ENCODE peak calls at places on chromosomes 4 and X, in six cellular contexts. F is ovary, Y is cardiac muscle cell, I is kidney, D is nephron progenitor cell, O is coronary artery. Q is an unnamed sample.

GRCh38 chr4:150402968-150403367 is 179.0 kb upstream of the MAB21L2 start:
- DNase-seq in F (peak), Y (no peak), I (peak), D (no peak), O (no peak), Q (peak)

GRCh38 chrX:106608016-106608415 is 3.8 kb upstream of the RADX start:
- DNase-seq in F (no peak), Y (no peak), I (no peak), D (no peak), O (no peak), Q (no peak)

GRCh38 chrX:63930140-63930539 is 145.1 kb upstream of the ARHGEF9 start:
- DNase-seq in F (no peak), Y (no peak), I (no peak), D (peak), O (no peak), Q (no peak)

GRCh38 chr4:128130621-128131020 is 69.5 kb downstream of the LARP1B start:
- DNase-seq in F (no peak), Y (no peak), I (no peak), D (no peak), O (no peak), Q (no peak)

GRCh38 chr4:69093681-69094080 is 2.6 kb upstream of the UGT2B7 start:
- DNase-seq in F (no peak), Y (no peak), I (no peak), D (no peak), O (no peak), Q (no peak)

GRCh38 chrX:54439967-54440871 is at the start of gene TSR2:
- DNase-seq in F (peak), Y (peak), I (peak), D (peak), O (peak), Q (peak)

GRCh38 chr4:183175631-183176232 is 76.7 kb downstream of the WWC2 start:
- DNase-seq in F (no peak), Y (peak), I (no peak), D (no peak), O (no peak), Q (no peak)

GRCh38 chr4:165779950-165780670 is 92.9 kb upstream of the TLL1 start:
- DNase-seq in F (no peak), Y (peak), I (no peak), D (no peak), O (no peak), Q (no peak)

GRCh38 chr4:2792711-2793577 is at the start of gene SH3BP2:
- DNase-seq in F (peak), Y (peak), I (peak), D (peak), O (peak), Q (peak)

GRCh38 chr4:151921811-151922210 is 161.0 kb upstream of the GATB start:
- DNase-seq in F (no peak), Y (no peak), I (no peak), D (no peak), O (no peak), Q (no peak)

GRCh38 chr4:105990933-105991332 is 95.7 kb downstream of the NPNT start:
- DNase-seq in F (no peak), Y (peak), I (peak), D (no peak), O (peak), Q (no peak)

GRCh38 chr4:102761478-102761790 is 666 bp upstream of the MANBA start:
- DNase-seq in F (peak), Y (peak), I (no peak), D (no peak), O (no peak), Q (no peak)

GRCh38 chrX:135893294-135893817 is at the start of the genes CT45A10 and SAGE1:
- DNase-seq in F (no peak), Y (no peak), I (peak), D (no peak), O (no peak), Q (no peak)

GRCh38 chrX:118872102-118872566 is 48.5 kb downstream of the ZCCHC12 start:
- DNase-seq in F (no peak), Y (no peak), I (no peak), D (no peak), O (no peak), Q (no peak)

GRCh38 chr4:171265190-171265818 is 547.9 kb upstream of the GALNTL6 start:
- DNase-seq in F (no peak), Y (no peak), I (no peak), D (no peak), O (no peak), Q (no peak)

GRCh38 chrX:63918611-63919010 is 133.6 kb upstream of the ARHGEF9 start:
- DNase-seq in F (no peak), Y (no peak), I (no peak), D (no peak), O (no peak), Q (no peak)

GRCh38 chrX:2696698-2697215 is 5.7 kb downstream of the CD99 start:
- DNase-seq in F (no peak), Y (peak), I (no peak), D (no peak), O (no peak), Q (no peak)

GRCh38 chr4:20248155-20248558 is 3.5 kb upstream of the SLIT2 start:
- DNase-seq in F (no peak), Y (peak), I (no peak), D (peak), O (no peak), Q (no peak)

GRCh38 chr4:102847687-102848086 is 20.3 kb upstream of the UBE2D3 start:
- DNase-seq in F (no peak), Y (no peak), I (no peak), D (no peak), O (no peak), Q (no peak)

GRCh38 chr4:122524176-122524575 is 67.7 kb upstream of the IL2 start:
- DNase-seq in F (no peak), Y (no peak), I (no peak), D (no peak), O (no peak), Q (no peak)

GRCh38 chr4:138177278-138177968 is 64.7 kb downstream of the SLC7A11 start:
- DNase-seq in F (no peak), Y (no peak), I (no peak), D (no peak), O (no peak), Q (no peak)

DNA sequence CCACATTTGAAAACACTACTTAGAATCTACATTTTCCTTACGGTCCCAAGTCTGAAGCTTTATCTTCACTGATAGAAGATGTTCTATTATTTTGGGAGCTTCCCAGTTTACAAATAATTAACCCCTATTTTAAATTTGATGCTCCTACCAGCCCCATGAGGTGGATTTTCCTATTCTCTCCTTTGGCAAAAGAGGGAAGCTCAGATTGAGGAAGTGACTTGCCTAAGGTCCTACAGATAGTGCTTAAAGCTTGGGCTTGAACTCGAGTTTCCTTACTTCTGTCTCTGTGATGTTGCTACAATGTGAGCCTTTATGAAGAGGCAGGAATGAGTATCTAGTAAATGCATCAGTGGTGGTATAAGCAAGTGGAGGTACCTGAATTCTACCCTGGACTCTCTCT is 27.5 kb downstream of the HEPH start:
- DNase-seq in F (no peak), Y (no peak), I (no peak), D (no peak), O (no peak), Q (no peak)
- TF ChIP-seq CTCF in F (no peak), Y (no peak), I (no peak), D (no peak), O (no peak), Q (no peak)

GRCh38 chr4:26256016-26256415 is 64.8 kb upstream of the RBPJ start:
- DNase-seq in F (no peak), Y (no peak), I (no peak), D (no peak), O (no peak), Q (no peak)

GRCh38 chr4:26263165-26263564 is 57.6 kb upstream of the RBPJ start:
- DNase-seq in F (no peak), Y (no peak), I (no peak), D (no peak), O (no peak), Q (no peak)

GRCh38 chr4:26260571-26260970 is 60.2 kb upstream of the RBPJ start:
- DNase-seq in F (no peak), Y (no peak), I (no peak), D (no peak), O (no peak), Q (no peak)

GRCh38 chr4:26261400-26261799 is 59.4 kb upstream of the RBPJ start:
- DNase-seq in F (no peak), Y (no peak), I (no peak), D (no peak), O (no peak), Q (no peak)

GRCh38 chr4:26257850-26258249 is 63.0 kb upstream of the RBPJ start:
- DNase-seq in F (no peak), Y (no peak), I (no peak), D (no peak), O (no peak), Q (no peak)
- TF ChIP-seq CTCF in F (no peak), Y (no peak), I (no peak), D (no peak), O (no peak), Q (no peak)

GRCh38 chr4:126396703-126397102 is 1081.9 kb downstream of the FAT4 start:
- DNase-seq in F (no peak), Y (no peak), I (no peak), D (no peak), O (no peak), Q (no peak)
- TF ChIP-seq CTCF in F (no peak), Y (no peak), I (no peak), D (no peak), O (no peak), Q (no peak)

GRCh38 chr4:146510942-146511341 is 10.8 kb downstream of the SLC10A7 start:
- DNase-seq in F (no peak), Y (no peak), I (no peak), D (no peak), O (no peak), Q (no peak)
- TF ChIP-seq CTCF in F (no peak), Y (peak), I (no peak), D (peak), O (no peak), Q (no peak)

GRCh38 chr4:23717528-23718248 is 172.2 kb downstream of the PPARGC1A start:
- DNase-seq in F (no peak), Y (peak), I (no peak), D (no peak), O (no peak), Q (no peak)
- TF ChIP-seq CTCF in F (no peak), Y (peak), I (peak), D (peak), O (no peak), Q (peak)

DNA sequence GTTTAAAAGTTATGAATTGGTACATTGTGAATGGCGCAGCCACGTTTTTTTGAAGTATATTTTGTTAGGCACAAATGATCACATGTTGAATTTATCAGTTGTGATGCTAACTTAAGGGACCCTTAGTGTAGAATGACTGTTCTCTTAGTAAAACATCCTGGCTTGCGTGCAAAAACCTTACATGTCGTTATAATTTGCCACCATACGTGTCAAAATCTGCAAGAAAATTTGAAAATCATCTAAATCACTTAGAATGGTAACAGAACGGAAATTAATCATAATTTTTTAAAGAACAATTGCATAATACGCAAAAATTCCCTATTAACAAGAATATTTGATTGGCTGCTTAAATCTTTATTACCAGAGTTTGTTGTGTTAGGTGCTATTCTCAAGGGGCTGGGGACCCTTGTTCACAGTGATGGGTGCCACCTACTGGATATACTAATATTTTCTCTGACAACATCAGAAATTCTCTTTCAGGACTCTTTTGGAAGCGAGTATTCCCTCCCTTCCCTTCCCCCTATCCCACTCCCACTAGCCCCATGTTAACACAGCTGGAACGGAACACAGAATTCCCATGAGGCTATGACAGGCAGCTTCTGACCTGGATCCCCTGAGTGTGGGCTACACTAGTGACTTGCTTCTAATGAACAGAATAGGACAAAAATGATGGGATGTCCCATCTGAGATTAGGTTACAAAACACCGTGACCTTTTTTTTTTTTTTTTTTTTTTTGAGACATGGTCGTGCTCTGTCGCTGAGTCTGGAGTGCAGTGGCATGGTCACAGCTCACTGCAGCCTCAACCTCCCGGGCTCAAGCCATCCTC is 71.8 kb downstream of the SUPT20HL2 start:
- DNase-seq in F (no peak), Y (peak), I (no peak), D (peak), O (no peak), Q (no peak)
- TF ChIP-seq CTCF in F (peak), Y (peak), I (no peak), D (peak), O (no peak), Q (peak)

GRCh38 chr4:159460408-159460807 is 357.5 kb downstream of the RAPGEF2 start:
- DNase-seq in F (no peak), Y (no peak), I (no peak), D (no peak), O (no peak), Q (no peak)

GRCh38 chr4:159451006-159451405 is 348.1 kb downstream of the RAPGEF2 start:
- DNase-seq in F (no peak), Y (no peak), I (no peak), D (no peak), O (no peak), Q (no peak)

DNA sequence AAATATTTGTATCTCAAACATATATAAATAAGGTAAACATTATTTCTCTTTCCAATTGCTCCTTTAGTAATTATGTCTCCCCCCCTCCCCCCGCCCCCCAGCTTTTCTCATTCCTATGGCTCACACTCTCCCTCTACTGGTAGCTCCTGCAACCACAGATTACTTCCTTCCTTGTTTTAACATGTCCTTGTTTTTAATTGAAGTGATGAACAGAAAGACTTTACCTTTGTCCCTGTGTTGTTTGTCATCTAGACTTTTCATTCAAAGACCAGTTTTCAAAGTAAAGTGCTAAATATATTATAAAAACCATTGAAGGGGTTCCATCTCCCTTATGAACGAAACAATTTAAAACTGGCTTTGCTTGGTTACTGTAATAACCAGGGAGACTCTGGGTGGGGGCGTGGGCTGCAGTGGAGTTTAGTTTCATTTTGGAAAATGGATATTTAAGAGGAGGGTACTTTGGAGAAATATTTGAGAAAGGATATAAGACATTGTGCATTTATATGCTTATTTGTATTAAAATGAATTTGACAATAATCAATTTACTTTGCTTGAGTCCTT is 352.9 kb downstream of the RAPGEF2 start:
- DNase-seq in F (no peak), Y (peak), I (no peak), D (peak), O (no peak), Q (no peak)
- TF ChIP-seq CTCF in F (no peak), Y (peak), I (peak), D (peak), O (peak), Q (peak)

GRCh38 chrX:1248381-1249061 is 20.1 kb upstream of the CSF2RA start:
- DNase-seq in F (no peak), Y (no peak), I (no peak), D (peak), O (no peak), Q (peak)

GRCh38 chrX:1239681-1240142 is 27.3 kb upstream of the CRLF2 start:
- DNase-seq in F (no peak), Y (no peak), I (peak), D (no peak), O (peak), Q (no peak)

GRCh38 chrX:1242901-1243402 is 25.7 kb upstream of the CSF2RA start:
- DNase-seq in F (no peak), Y (no peak), I (peak), D (no peak), O (no peak), Q (no peak)

GRCh38 chrX:1246816-1247215 is 21.8 kb upstream of the CSF2RA start:
- DNase-seq in F (peak), Y (peak), I (peak), D (peak), O (no peak), Q (peak)

GRCh38 chrX:1244164-1245076 is 24.2 kb upstream of the CSF2RA start:
- DNase-seq in F (no peak), Y (no peak), I (peak), D (peak), O (no peak), Q (no peak)
- TF ChIP-seq CTCF in F (no peak), Y (no peak), I (no peak), D (no peak), O (no peak), Q (no peak)

Q was measured in mesothelial cell of epicardium.